ENCODE peak calls at places on chromosomes 6 and 20, in four cellular contexts. One of them, this sample, is unnamed.

GRCh38 chr6:134689676-134690447 is 260.0 kb downstream of the ALDH8A1 start:
- DNase-seq in HFF-Myc: no peak
- DNase-seq in fibroblast of lung: no peak
- DNase-seq in PC-9: no peak
- DNase-seq in this sample: no peak

GRCh38 chr20:56249244-56249955 is 868 bp downstream of the MC3R start:
- DNase-seq in PC-9: peak; percentile 21
- DNase-seq in HFF-Myc: no peak
- DNase-seq in fibroblast of lung: no peak
- DNase-seq in this sample: no peak

GRCh38 chr20:5316188-5317158 is at the start of gene PROKR2:
- DNase-seq in fibroblast of lung: no peak
- DNase-seq in HFF-Myc: no peak
- DNase-seq in PC-9: no peak
- DNase-seq in this sample: no peak

GRCh38 chr6:25558155-25558817 is 93.7 kb upstream of the SCGN start:
- DNase-seq in fibroblast of lung: no peak
- DNase-seq in HFF-Myc: no peak
- DNase-seq in PC-9: no peak
- DNase-seq in this sample: no peak

GRCh38 chr6:113829702-113830058 is 27.5 kb upstream of the MARCKS start:
- DNase-seq in fibroblast of lung: no peak
- DNase-seq in PC-9: no peak
- DNase-seq in HFF-Myc: no peak
- DNase-seq in this sample: no peak

GRCh38 chr20:41178495-41178894 is 41.2 kb downstream of the PLCG1 start:
- DNase-seq in HFF-Myc: no peak
- DNase-seq in fibroblast of lung: no peak
- DNase-seq in PC-9: no peak
- DNase-seq in this sample: no peak

GRCh38 chr20:46545827-46546138 is 4.7 kb downstream of the OCSTAMP start:
- DNase-seq in PC-9: no peak
- DNase-seq in fibroblast of lung: no peak
- DNase-seq in HFF-Myc: no peak
- DNase-seq in this sample: no peak

GRCh38 chr6:3261518-3261820 is 2.7 kb downstream of the PSMG4 start:
- DNase-seq in HFF-Myc: no peak
- DNase-seq in PC-9: no peak
- DNase-seq in fibroblast of lung: no peak
- DNase-seq in this sample: no peak

GRCh38 chr6:6905961-6906518 is 201.7 kb upstream of the RREB1 start:
- DNase-seq in fibroblast of lung: no peak
- DNase-seq in HFF-Myc: no peak
- DNase-seq in PC-9: no peak
- DNase-seq in this sample: no peak

GRCh38 chr20:54543369-54543768 is 68.0 kb downstream of the DOK5 start:
- DNase-seq in HFF-Myc: no peak
- DNase-seq in PC-9: no peak
- DNase-seq in fibroblast of lung: no peak
- DNase-seq in this sample: no peak

DNA sequence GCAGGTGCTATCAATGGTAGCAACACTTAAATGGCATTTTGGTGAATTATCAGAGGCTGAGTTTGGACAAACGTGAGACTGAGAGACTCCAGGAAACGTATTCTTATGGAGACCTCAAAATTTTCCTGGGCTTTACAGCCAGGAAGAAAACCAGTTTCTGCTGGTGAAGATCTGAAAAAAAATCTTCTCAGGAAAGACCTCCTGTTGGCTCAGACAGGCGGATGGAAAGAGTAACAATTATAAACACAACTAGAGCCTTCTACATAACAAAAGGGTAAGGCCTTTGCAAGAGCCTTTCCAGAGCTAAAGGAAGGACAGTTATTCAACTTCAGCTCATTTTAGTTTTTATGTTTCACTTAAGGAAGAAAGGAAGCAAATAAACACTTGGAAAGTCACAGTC is 274.4 kb downstream of the THBS2 start:
- DNase-seq in PC-9: no peak
- DNase-seq in HFF-Myc: no peak
- DNase-seq in fibroblast of lung: no peak
- DNase-seq in this sample: no peak
- TF ChIP-seq CTCF in PC-9: no peak
- TF ChIP-seq CTCF in HFF-Myc: no peak
- TF ChIP-seq CTCF in fibroblast of lung: no peak
- TF ChIP-seq CTCF in this sample: no peak

DNA sequence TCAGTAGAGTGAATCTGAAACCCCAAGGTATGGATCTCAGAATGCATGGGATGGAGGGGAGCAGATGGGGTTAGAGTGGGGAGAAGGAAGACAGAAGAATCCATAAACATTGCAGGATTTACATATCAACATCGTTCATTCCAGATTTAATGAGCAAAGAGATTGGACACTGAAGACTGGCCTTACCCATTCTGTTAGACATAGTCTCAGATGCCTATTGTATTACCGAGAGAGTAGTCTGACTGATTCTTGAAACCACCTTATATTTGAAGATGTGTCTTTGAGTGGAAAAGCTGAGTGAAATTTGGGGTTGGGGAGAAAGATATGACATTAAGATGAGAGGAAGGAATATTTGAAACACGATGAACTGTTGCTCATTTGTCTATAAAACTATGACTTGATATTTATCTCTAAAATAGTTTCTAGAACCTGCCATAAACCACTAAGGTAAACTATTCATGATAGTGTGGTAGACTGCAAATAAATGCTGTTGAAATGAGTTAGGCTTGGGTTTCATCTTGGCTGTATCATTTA is 5.7 kb downstream of the HLA-DRA start:
- DNase-seq in fibroblast of lung: no peak
- DNase-seq in PC-9: no peak
- DNase-seq in HFF-Myc: no peak
- DNase-seq in this sample: no peak
- TF ChIP-seq CTCF in fibroblast of lung: no peak
- TF ChIP-seq CTCF in PC-9: no peak
- TF ChIP-seq CTCF in HFF-Myc: no peak
- TF ChIP-seq CTCF in this sample: no peak

GRCh38 chr6:120405947-120406346 is 928.3 kb downstream of the TBC1D32 start:
- DNase-seq in PC-9: no peak
- DNase-seq in HFF-Myc: no peak
- DNase-seq in fibroblast of lung: no peak
- DNase-seq in this sample: no peak
- TF ChIP-seq CTCF in PC-9: peak; percentile 50
- TF ChIP-seq CTCF in HFF-Myc: no peak
- TF ChIP-seq CTCF in fibroblast of lung: peak; percentile 18
- TF ChIP-seq CTCF in this sample: peak; percentile 29

DNA sequence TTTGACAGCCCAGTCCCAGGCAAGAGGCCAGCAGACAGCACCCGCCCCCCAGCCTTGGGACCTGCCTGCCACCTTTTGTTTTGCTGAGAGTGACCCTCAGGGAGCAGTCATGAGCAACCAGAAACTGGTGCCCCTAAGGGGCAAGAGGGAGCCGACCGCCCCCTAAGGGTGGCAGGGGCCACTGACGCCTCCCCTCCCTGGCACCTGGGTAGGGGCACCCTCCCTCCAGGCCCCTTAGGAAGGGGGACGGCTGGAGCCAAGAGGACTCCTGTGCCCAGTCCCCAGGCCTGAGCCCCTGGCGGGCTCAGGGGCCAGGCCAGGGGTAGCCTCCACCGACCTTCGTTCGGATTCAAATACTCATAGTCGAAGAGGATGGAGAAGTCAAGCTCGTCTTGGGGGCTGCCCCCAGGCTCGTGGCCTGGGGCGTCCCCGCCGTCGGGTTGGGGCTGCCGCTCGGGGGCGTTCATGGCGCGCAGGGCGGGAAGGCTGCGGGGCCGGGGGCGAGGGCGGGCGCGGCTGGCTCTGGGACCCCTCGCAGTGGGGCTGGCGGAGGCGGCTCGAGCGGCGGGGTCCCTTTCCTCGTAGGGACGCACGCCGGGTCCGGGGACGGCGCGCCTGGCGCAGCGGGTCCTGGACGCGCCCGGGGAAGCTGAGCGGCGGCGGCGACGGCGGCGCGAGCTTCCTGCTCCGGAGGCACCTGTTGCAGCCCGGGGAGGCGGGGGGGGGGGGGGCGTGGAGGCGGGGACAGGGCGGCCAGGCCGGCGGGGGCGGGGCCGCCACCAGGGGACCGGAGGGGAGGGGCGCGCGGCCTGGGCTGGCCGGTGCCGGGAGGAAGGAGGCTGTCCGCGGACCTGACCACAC is at the start of gene NFATC2:
- DNase-seq in HFF-Myc: no peak
- DNase-seq in fibroblast of lung: no peak
- DNase-seq in PC-9: peak; percentile 76
- DNase-seq in this sample: no peak
- TF ChIP-seq CTCF in HFF-Myc: no peak
- TF ChIP-seq CTCF in fibroblast of lung: no peak
- TF ChIP-seq CTCF in PC-9: peak; percentile 73
- TF ChIP-seq CTCF in this sample: no peak

DNA sequence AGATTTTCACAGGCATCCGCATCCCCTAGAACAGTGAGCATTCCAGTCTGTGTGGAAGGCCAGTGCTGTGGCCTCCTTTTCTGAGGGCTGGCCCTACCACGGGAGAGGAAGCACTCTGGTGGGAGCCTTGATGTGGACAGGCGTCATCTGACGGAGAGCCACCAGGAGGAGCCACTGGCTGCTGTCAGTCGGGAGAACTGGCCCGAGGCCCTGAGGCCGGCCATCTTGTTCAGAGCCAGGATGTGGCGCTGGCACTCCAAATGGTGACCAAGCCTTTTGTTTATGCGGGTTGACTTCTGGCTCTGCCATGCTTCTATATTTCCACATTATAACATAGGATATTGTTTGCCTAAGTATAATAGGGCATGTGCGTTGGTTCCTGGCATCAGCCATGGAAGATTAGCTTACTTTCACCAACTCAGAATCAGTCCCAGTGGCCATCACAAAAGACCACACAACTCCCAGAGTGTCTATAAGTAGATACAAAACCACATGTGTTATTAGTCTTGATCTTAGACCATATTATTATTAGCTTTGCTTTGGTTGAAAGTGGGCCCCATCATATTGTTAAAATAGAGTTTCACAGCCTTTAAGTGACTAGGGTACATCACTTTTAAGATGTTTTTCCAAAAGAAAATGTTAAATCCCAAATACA is 273.9 kb upstream of the TAB2 start:
- DNase-seq in fibroblast of lung: no peak
- DNase-seq in PC-9: peak; percentile 2
- DNase-seq in HFF-Myc: no peak
- DNase-seq in this sample: no peak
- TF ChIP-seq CTCF in fibroblast of lung: peak; percentile 29
- TF ChIP-seq CTCF in PC-9: peak; percentile 21
- TF ChIP-seq CTCF in HFF-Myc: peak; percentile 53
- TF ChIP-seq CTCF in this sample: no peak

GRCh38 chr6:139452176-139452876 is 77.9 kb upstream of the CITED2 start:
- DNase-seq in HFF-Myc: no peak
- DNase-seq in fibroblast of lung: peak; percentile 86
- DNase-seq in PC-9: peak; percentile 16
- DNase-seq in this sample: no peak

GRCh38 chr6:139448998-139449610 is 74.7 kb upstream of the CITED2 start:
- DNase-seq in HFF-Myc: no peak
- DNase-seq in PC-9: no peak
- DNase-seq in fibroblast of lung: no peak
- DNase-seq in this sample: no peak

GRCh38 chr6:139448094-139448649 is 73.7 kb upstream of the CITED2 start:
- DNase-seq in PC-9: no peak
- DNase-seq in fibroblast of lung: no peak
- DNase-seq in HFF-Myc: no peak
- DNase-seq in this sample: no peak

GRCh38 chr6:139446768-139447167 is 72.3 kb upstream of the CITED2 start:
- DNase-seq in PC-9: no peak
- DNase-seq in HFF-Myc: no peak
- DNase-seq in fibroblast of lung: no peak
- DNase-seq in this sample: no peak

DNA sequence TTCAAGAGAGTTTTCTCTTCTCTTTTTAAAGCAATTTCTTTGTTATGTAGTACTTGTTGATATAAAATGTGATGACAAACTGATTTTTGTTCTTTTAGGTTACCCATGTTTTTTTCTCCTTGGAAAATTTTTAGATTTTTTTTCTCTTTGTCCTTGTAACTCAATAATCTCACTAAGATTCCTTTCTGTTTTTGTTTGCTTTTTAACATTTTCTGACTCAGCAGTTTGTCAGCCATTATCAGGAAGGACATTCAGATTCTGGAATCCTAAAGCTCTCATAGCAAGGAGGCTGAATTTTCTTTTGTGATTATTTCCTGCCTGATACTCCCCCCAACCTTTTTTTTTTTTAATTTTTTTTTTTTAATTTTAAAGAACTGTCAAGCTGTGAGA is 75.2 kb upstream of the CITED2 start:
- DNase-seq in fibroblast of lung: peak; percentile 36
- DNase-seq in PC-9: no peak
- DNase-seq in HFF-Myc: no peak
- DNase-seq in this sample: no peak
- TF ChIP-seq CTCF in fibroblast of lung: no peak
- TF ChIP-seq CTCF in PC-9: no peak
- TF ChIP-seq CTCF in HFF-Myc: no peak
- TF ChIP-seq CTCF in this sample: no peak

DNA sequence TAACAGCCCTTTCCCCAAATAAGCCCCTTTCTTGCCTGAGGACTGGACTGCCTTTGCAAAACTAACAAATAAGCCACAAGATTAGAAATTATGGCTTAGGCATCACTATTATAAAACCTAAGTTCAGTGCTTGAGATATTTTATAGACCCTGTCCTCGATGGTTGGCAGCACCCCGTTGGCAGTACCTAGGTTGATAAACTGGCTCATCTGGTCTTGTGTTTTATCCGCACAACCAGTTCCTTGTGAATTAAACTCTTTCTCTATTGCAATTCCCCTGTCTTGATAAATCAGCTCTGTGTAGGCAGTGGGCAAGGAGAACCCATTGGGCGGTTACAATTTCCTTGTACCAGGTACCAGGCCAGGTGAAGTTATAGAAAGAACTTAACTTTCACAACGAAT is 6.6 kb downstream of the LRP11 start:
- DNase-seq in fibroblast of lung: no peak
- DNase-seq in PC-9: no peak
- DNase-seq in HFF-Myc: no peak
- DNase-seq in this sample: no peak
- TF ChIP-seq CTCF in fibroblast of lung: no peak
- TF ChIP-seq CTCF in PC-9: no peak
- TF ChIP-seq CTCF in HFF-Myc: no peak
- TF ChIP-seq CTCF in this sample: no peak

GRCh38 chr20:48920527-48921167 is 864 bp upstream of the ARFGEF2 start:
- DNase-seq in PC-9: no peak
- DNase-seq in fibroblast of lung: no peak
- DNase-seq in HFF-Myc: no peak
- DNase-seq in this sample: no peak
- TF ChIP-seq CTCF in PC-9: no peak
- TF ChIP-seq CTCF in fibroblast of lung: no peak
- TF ChIP-seq CTCF in HFF-Myc: no peak
- TF ChIP-seq CTCF in this sample: no peak

This sample was measured in D721Med.